ENCODE peak calls at places on chromosomes 4 and X, in four cellular contexts. Y is fibroblast of mammary gland, F is choroid plexus epithelial cell, B is HepG2. J is an unnamed sample.

GRCh38 chrX:13283512-13283911 is 36.3 kb downstream of the ATXN3L start:
- DNase-seq in Y (no peak), F (no peak), B (no peak), J (peak; percentile 62)

GRCh38 chrX:131778269-131779218 is 234.7 kb downstream of the OR13H1 start:
- DNase-seq in F (no peak), B (no peak), Y (peak; percentile 80), J (peak; percentile 91)

GRCh38 chrX:129759576-129760061 is 20.1 kb upstream of the SASH3 start:
- DNase-seq in Y (peak; percentile 84), F (peak; percentile 91), B (no peak), J (peak; percentile 84)

GRCh38 chr4:175953960-175954521 is 111.6 kb upstream of the WDR17 start:
- DNase-seq in F (peak; percentile 5), Y (peak; percentile 8), B (no peak), J (no peak)

GRCh38 chr4:135804785-135805184 is 1603.2 kb upstream of the PABPC4L start:
- DNase-seq in Y (no peak), F (no peak), B (no peak), J (no peak)

GRCh38 chr4:10084651-10085320 is 31.8 kb downstream of the WDR1 start:
- DNase-seq in F (no peak), B (no peak), Y (no peak), J (no peak)

GRCh38 chr4:152943673-152944072 is 7.5 kb downstream of the FHDC1 start:
- DNase-seq in F (peak; percentile 41), B (no peak), Y (peak; percentile 78), J (peak; percentile 79)

GRCh38 chrX:108216862-108217571 is 125.4 kb downstream of the ATG4A start:
- DNase-seq in Y (peak; percentile 15), F (peak; percentile 27), B (no peak), J (peak; percentile 63)

GRCh38 chr4:8585186-8585585 is 5.0 kb downstream of the GPR78 start:
- DNase-seq in F (no peak), B (no peak), Y (no peak), J (no peak)

GRCh38 chrX:150587585-150588503 is 19.4 kb downstream of the MTM1 start:
- DNase-seq in Y (peak; percentile 37), B (no peak), F (peak; percentile 43), J (peak; percentile 46)

GRCh38 chr4:109947457-109947856 is 34.8 kb downstream of the EGF start:
- DNase-seq in F (peak; percentile 26), Y (peak; percentile 26), B (no peak), J (no peak)

GRCh38 chrX:40504801-40505605 is 75.8 kb upstream of the ATP6AP2 start:
- DNase-seq in Y (peak; percentile 50), B (no peak), F (peak; percentile 94), J (peak; percentile 61)

GRCh38 chr4:3285558-3286334 is 7.1 kb upstream of the RGS12 start:
- DNase-seq in B (peak; percentile 56), F (peak; percentile 63), Y (peak; percentile 67), J (peak; percentile 25)

GRCh38 chrX:120264315-120264714 is 13.7 kb downstream of the ZBTB33 start:
- DNase-seq in Y (no peak), B (no peak), F (no peak), J (no peak)

GRCh38 chrX:81586091-81586490 is 384.2 kb downstream of the SH3BGRL start:
- DNase-seq in F (no peak), B (no peak), Y (no peak), J (no peak)

GRCh38 chr4:112370466-112370865 is 73.3 kb downstream of the ALPK1 start:
- DNase-seq in F (no peak), B (no peak), Y (peak; percentile 3), J (peak; percentile 27)

GRCh38 chr4:80173841-80174240 is 23.5 kb upstream of the PRDM8 start:
- DNase-seq in F (peak; percentile 34), Y (peak; percentile 84), B (no peak), J (peak; percentile 76)

GRCh38 chrX:34656467-34656841 is 631 bp downstream of the TMEM47 start:
- DNase-seq in B (no peak), Y (no peak), F (no peak), J (no peak)

GRCh38 chr4:37662861-37663390 is 23.2 kb downstream of the RELL1 start:
- DNase-seq in B (peak; percentile 81), F (peak; percentile 18), Y (no peak), J (peak; percentile 26)

DNA sequence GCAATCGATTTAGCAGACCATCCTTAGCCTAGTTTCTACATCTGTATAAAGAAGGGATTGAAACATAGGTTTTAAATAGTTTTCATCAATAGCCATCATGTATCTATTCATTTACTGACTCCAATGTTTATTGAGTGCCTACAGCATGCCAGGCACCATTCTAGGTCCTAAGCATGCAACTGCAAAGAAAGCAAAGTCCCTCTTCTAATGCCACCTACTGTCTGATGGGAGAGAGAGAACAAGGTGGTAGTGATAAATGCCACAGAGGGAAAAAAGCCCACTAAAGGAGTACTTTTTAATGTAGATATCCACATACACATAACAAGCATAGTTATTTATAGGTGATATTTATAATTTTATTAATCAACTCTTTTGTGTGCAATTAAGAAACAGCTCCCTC is 67.6 kb upstream of the PPARGC1A start:
- DNase-seq in Y (no peak), F (no peak), B (no peak), J (no peak)
- TF ChIP-seq CTCF in Y (no peak), F (no peak), B (peak; percentile 37), J (no peak)

DNA sequence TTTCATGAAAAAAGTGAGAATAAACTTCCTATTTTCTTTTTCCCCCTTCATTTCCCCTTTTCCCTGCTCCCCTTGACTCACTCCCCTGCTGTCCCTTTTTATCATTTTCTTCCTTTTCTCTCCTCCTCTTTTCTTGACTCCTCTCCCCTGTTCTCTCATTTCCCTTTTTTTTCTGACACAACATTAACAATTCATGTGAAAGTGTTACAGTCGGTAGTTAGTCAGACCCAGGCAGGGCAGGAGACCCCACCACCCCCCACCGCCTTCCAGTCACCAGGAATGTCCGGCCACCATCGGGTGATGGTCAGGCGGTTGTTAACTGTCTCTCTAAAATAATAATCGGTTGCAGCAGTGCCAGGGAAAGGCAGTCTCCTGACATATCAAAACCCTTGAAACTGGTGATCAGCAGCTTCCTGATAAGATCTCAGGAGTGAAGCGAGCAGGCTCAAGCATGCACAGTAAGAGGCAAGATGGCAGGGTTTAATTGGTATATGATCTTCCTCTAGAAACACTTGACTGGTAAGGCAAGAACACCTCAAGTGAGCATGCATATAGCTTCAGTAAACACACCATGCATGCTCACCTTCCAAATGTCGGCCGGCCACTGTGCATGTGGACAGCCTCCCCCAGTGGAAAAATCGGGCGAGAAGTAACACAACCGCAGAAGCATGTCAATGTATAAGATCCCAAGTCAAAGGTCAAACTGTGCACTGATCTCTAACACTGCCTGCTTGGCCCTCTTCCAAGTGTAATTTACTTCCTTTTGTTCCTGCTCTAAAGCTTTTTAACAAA is 191.4 kb downstream of the NDST4 start:
- DNase-seq in F (peak; percentile 56), Y (no peak), B (peak; percentile 1), J (no peak)
- TF ChIP-seq CTCF in F (no peak), Y (no peak), B (no peak), J (no peak)

DNA sequence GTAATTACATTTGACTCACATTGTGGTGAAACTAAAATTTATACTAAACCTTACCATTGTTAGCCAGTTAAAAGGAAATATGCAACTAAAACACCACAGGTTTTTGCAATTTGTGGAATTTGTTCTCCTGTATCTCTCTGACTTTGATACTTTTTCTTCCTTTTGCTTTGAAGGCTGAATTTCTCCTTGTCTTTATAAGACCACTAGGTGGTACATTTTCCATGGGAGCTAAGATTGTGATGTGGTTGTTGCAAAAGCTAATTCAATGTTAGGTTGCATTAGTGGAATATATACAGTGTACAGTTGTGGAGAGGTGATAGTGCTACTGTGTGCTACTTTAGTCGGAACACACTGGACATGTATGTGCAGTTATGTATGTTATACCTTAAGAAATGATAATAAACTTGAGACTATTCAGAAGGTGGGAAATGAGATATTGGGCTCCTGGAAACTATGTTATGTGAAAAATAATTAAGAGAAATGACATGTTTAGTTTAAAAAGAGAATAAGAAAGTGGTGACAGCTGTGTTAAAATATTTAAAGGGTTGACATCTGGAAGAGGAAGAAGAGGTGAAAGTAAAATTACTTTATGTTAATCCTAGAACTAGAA is 70.3 kb downstream of the ARL9 start:
- DNase-seq in Y (peak; percentile 64), B (peak; percentile 8), F (peak; percentile 82), J (peak; percentile 71)
- TF ChIP-seq CTCF in Y (peak; percentile 69), B (peak; percentile 42), F (peak; percentile 67), J (peak; percentile 63)

GRCh38 chrX:72569786-72570185 is 2.9 kb downstream of the HDAC8 start:
- DNase-seq in B (no peak), F (peak; percentile 88), Y (peak; percentile 90), J (peak; percentile 89)
- TF ChIP-seq CTCF in B (no peak), F (peak; percentile 43), Y (peak; percentile 34), J (peak; percentile 38)

GRCh38 chr4:147088141-147088540 is 142.5 kb upstream of the TTC29 start:
- DNase-seq in Y (peak; percentile 25), B (no peak), F (peak; percentile 53), J (peak; percentile 39)

GRCh38 chr4:147090486-147090885 is 144.8 kb upstream of the TTC29 start:
- DNase-seq in F (no peak), B (no peak), Y (no peak), J (no peak)

GRCh38 chr4:147078875-147079658 is 133.4 kb upstream of the TTC29 start:
- DNase-seq in F (no peak), Y (no peak), B (no peak), J (peak; percentile 53)

GRCh38 chr4:147085796-147086195 is 140.1 kb upstream of the TTC29 start:
- DNase-seq in Y (no peak), F (peak; percentile 15), B (no peak), J (no peak)

DNA sequence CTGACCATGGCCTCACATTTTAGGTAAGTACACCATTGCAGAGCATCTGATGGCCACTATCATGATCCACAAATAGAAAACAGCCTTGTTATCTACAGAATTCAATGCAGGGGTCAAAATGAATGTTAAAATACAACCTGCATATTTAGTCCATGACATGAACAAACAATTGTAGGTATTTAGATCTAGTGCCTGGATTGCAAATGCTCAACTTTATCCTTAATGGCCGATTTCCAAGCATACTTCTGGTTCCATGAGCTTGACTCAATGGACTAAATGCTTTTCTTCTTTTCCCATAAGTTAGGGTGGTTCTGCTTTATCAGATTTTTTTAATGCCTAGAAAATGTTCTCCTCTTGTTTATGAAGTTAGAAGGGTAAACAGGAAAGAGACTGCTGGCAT is 139.2 kb upstream of the TTC29 start:
- DNase-seq in F (no peak), Y (no peak), B (no peak), J (no peak)
- TF ChIP-seq CTCF in F (no peak), Y (no peak), B (no peak), J (no peak)